ENCODE peak calls at places on chromosomes 11 and 22, in five cellular contexts. X, E, S, B and L are unnamed samples.

GRCh38 chr22:36846949-36847348 is 13.9 kb upstream of the NCF4 start:
- DNase-seq in S (no peak), B (no peak), E (no peak), X (no peak), L (no peak)

GRCh38 chr11:104625246-104625645 is 273.0 kb downstream of the CASP12 start:
- DNase-seq in B (peak), X (no peak), E (no peak), S (no peak), L (peak)

GRCh38 chr11:26993965-26994446 is at the start of gene FIBIN:
- DNase-seq in S (peak), B (no peak), X (no peak), E (peak), L (peak)

GRCh38 chr11:111422494-111423249 is 43.6 kb upstream of the POU2AF1 start:
- DNase-seq in B (peak), X (no peak), E (peak), S (peak), L (no peak)

GRCh38 chr11:126254819-126255218 is 13.9 kb downstream of the SRPRA start:
- DNase-seq in S (no peak), B (no peak), X (no peak), E (no peak), L (no peak)

GRCh38 chr11:61897387-61898246 is 6.3 kb upstream of the FADS3 start:
- DNase-seq in B (peak), S (peak), E (peak), X (no peak), L (peak)

GRCh38 chr22:46465793-46466192 is 71.6 kb downstream of the CELSR1 start:
- DNase-seq in X (no peak), E (no peak), S (no peak), B (no peak), L (no peak)

GRCh38 chr11:103803062-103803461 is 233.4 kb upstream of the DDI1 start:
- DNase-seq in X (no peak), E (no peak), S (no peak), B (no peak), L (peak)

GRCh38 chr11:103870821-103871309 is 165.6 kb upstream of the DDI1 start:
- DNase-seq in S (peak), B (no peak), E (peak), X (no peak), L (peak)

GRCh38 chr22:46336119-46337078 is 885 bp downstream of the TRMU start:
- DNase-seq in B (peak), S (peak), E (no peak), X (no peak), L (no peak)

GRCh38 chr11:123144707-123145106 is 50.3 kb downstream of the CLMP start:
- DNase-seq in E (no peak), S (no peak), B (peak), X (no peak), L (no peak)

GRCh38 chr22:41288245-41288946 is 2.4 kb upstream of the RANGAP1 start:
- DNase-seq in X (peak), S (no peak), B (peak), E (no peak), L (peak)

GRCh38 chr22:41286639-41287091 is 678 bp upstream of the RANGAP1 start:
- DNase-seq in E (peak), B (no peak), S (no peak), X (no peak), L (peak)

GRCh38 chr22:41289681-41290080 is 3.7 kb upstream of the RANGAP1 start:
- DNase-seq in B (no peak), S (no peak), E (no peak), X (no peak), L (peak)

GRCh38 chr22:41285820-41286638 is at the start of gene RANGAP1:
- DNase-seq in S (peak), X (peak), E (peak), B (peak), L (peak)

GRCh38 chr22:41290262-41291221 is 4.6 kb upstream of the RANGAP1 start:
- DNase-seq in B (peak), X (peak), S (no peak), E (no peak), L (peak)
- H3K4me3 ChIP-seq in B (no peak), X (no peak), S (no peak), E (no peak), L (no peak)

GRCh38 chr11:64339754-64340408 is at the start of gene CCDC88B:
- DNase-seq in X (no peak), B (no peak), S (peak), E (no peak), L (no peak)

GRCh38 chr11:64341429-64341828 is 1.4 kb downstream of the CCDC88B start:
- DNase-seq in E (no peak), S (no peak), X (no peak), B (no peak), L (no peak)

GRCh38 chr11:64339319-64339718 is 685 bp upstream of the CCDC88B start:
- DNase-seq in X (no peak), S (no peak), E (no peak), B (no peak), L (no peak)

GRCh38 chr11:64341851-64342791 is 2.1 kb downstream of the CCDC88B start:
- DNase-seq in S (peak), X (peak), E (peak), B (peak), L (peak)

DNA sequence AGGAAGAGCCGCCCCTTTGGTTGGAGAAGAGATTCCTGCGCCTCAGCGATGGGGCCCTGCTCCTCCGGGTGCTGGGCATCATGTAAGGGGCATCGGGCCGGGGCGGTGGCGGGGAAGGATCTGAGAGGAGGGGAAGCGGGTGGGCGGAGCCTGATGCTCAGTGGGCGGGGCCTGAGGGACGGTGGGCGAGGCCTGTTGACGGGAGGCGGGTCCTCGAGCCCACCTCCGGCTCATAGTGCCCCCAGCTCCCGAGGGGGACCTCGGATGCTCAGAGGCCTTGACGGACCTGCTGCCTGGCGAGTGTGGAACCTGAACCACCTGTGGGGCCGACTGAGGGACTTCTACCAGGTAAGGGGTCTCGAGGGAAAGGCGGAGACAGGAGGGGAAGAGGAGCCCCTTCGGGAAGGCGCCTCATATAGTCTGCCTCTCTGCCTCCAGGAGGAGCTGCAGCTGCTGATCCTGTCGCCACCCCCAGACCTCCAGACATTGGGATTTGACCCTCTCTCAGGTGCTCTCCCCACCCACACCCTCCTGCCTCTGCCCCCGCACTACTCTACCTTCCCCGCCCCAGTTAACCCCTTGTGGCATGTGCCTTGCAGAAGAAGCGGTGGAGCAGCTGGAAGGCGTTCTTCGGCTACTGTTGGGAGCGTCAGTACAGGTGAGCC is 799 bp downstream of the CCDC88B start:
- DNase-seq in X (no peak), B (no peak), E (peak), S (peak), L (no peak)
- TF ChIP-seq CTCF in X (no peak), B (no peak), E (no peak), S (no peak), L (peak)

GRCh38 chr11:83681944-83682644 is 395.9 kb upstream of the CCDC90B start:
- DNase-seq in S (no peak), E (no peak), B (no peak), X (no peak), L (no peak)

GRCh38 chr11:83681045-83681781 is 395.0 kb upstream of the CCDC90B start:
- DNase-seq in S (no peak), E (no peak), B (no peak), X (no peak), L (no peak)

GRCh38 chr11:83682645-83682973 is 396.4 kb upstream of the CCDC90B start:
- DNase-seq in S (no peak), E (no peak), X (no peak), B (no peak), L (no peak)

GRCh38 chr11:83677730-83678129 is 391.6 kb upstream of the CCDC90B start:
- DNase-seq in S (no peak), X (no peak), E (no peak), B (no peak), L (no peak)

DNA sequence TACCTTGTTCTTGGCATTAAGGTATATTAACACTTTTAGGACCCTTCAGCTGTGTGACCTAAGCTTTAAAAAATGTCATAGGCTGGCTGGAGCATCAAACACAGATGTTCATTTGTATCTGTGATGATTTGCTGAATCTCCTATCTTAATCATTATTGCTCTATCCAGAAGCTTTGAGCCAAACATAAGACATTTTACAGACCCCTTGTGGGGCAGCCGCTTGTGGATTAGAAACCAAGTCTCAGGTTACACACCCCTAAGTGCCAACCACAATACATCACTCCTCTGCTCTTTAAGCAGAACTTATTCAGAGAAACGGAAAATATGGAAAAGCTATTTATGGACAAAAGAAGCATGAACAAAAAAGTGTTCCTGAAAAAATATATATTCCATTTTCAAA is 394.2 kb upstream of the CCDC90B start:
- DNase-seq in S (no peak), X (no peak), B (no peak), E (no peak), L (no peak)
- H3K4me3 ChIP-seq in S (no peak), X (no peak), B (no peak), E (no peak), L (no peak)

DNA sequence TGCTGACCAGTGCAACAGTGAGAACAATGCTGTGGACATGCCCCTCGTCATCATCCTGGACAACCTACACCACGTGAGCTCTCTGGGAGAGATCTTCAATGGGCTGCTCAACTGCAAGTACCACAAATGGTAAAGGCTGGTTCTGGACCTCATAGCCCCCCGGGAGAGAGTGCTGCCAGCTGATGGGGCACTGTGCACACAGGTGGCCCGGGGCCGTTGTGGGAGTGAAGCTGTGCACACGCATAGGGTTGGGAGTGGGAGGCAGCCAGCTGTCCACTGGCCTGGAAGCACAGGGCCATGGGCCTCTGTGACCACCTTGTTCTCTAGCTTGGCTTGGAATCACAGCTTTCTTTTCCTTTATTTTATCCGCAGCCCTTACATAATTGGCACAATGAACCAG is 57.0 kb downstream of the DBX1 start:
- DNase-seq in B (no peak), S (no peak), E (no peak), X (no peak), L (no peak)
- TF ChIP-seq CTCF in B (no peak), S (no peak), E (no peak), X (no peak), L (no peak)